ENCODE peak calls at places on chromosome 4, in six cellular contexts. Y, S, C, A, K and T are unnamed samples.

GRCh38 chr4:99843413-99843812 is 26.8 kb downstream of the DAPP1 start:
- DNase-seq in Y (no peak), S (no peak), C (no peak), A (no peak), K (no peak), T (no peak)

GRCh38 chr4:121597346-121597934 is 99.3 kb downstream of the ANXA5 start:
- DNase-seq in Y (no peak), S (no peak), C (no peak), A (no peak), K (no peak), T (no peak)

GRCh38 chr4:16222957-16223527 is 3.2 kb downstream of the TAPT1 start:
- DNase-seq in Y (no peak), S (no peak), C (no peak), A (peak), K (no peak), T (no peak)

GRCh38 chr4:78437608-78438088 is 113.9 kb upstream of the ANXA3 start:
- DNase-seq in Y (no peak), S (no peak), C (no peak), A (no peak), K (no peak), T (no peak)

GRCh38 chr4:3483471-3483921 is 20.4 kb downstream of the DOK7 start:
- DNase-seq in Y (no peak), S (no peak), C (no peak), A (no peak), K (no peak), T (no peak)

GRCh38 chr4:88908003-88908402 is 149.0 kb downstream of the FAM13A start:
- DNase-seq in Y (no peak), S (no peak), C (no peak), A (no peak), K (no peak), T (no peak)

GRCh38 chr4:40613456-40613855 is 16.2 kb downstream of the RBM47 start:
- DNase-seq in Y (no peak), S (no peak), C (no peak), A (no peak), K (no peak), T (no peak)

GRCh38 chr4:174713821-174714220 is 115.2 kb downstream of the GLRA3 start:
- DNase-seq in Y (no peak), S (no peak), C (no peak), A (no peak), K (no peak), T (no peak)

GRCh38 chr4:1644906-1645657 is 39.0 kb downstream of the FAM53A start:
- DNase-seq in Y (no peak), S (no peak), C (no peak), A (no peak), K (no peak), T (no peak)

GRCh38 chr4:154503598-154503997 is 12.0 kb upstream of the DCHS2 start:
- DNase-seq in Y (peak), S (peak), C (peak), A (peak), K (no peak), T (peak)

GRCh38 chr4:184280591-184281071 is 63.0 kb upstream of the ENPP6 start:
- DNase-seq in Y (no peak), S (no peak), C (no peak), A (peak), K (peak), T (no peak)

GRCh38 chr4:14446904-14447303 is 555.4 kb upstream of the CPEB2 start:
- DNase-seq in Y (no peak), S (no peak), C (no peak), A (no peak), K (no peak), T (no peak)

GRCh38 chr4:172707622-172708021 is 461.0 kb upstream of the GALNT7 start:
- DNase-seq in Y (no peak), S (no peak), C (no peak), A (no peak), K (no peak), T (no peak)

GRCh38 chr4:22901631-22902030 is 208.9 kb downstream of the GBA3 start:
- DNase-seq in Y (no peak), S (no peak), C (no peak), A (no peak), K (no peak), T (no peak)

GRCh38 chr4:41509411-41510008 is 28.4 kb upstream of the LIMCH1 start:
- DNase-seq in Y (no peak), S (no peak), C (peak), A (no peak), K (no peak), T (no peak)

GRCh38 chr4:96729641-96730040 is 889.7 kb downstream of the PDHA2 start:
- DNase-seq in Y (no peak), S (no peak), C (peak), A (no peak), K (no peak), T (no peak)

GRCh38 chr4:176191974-176192373 is 3.4 kb downstream of the SPATA4 start:
- DNase-seq in Y (peak), S (no peak), C (peak), A (no peak), K (no peak), T (no peak)

GRCh38 chr4:175891863-175892262 is 79.8 kb upstream of the GPM6A start:
- DNase-seq in Y (peak), S (no peak), C (no peak), A (peak), K (no peak), T (peak)

GRCh38 chr4:3009422-3009821 is 46.1 kb downstream of the GRK4 start:
- DNase-seq in Y (peak), S (no peak), C (no peak), A (peak), K (no peak), T (peak)

GRCh38 chr4:132395576-132395975 is 753.5 kb upstream of the PCDH10 start:
- DNase-seq in Y (no peak), S (no peak), C (no peak), A (no peak), K (no peak), T (no peak)

GRCh38 chr4:78484574-78484973 is 67.0 kb upstream of the ANXA3 start:
- DNase-seq in Y (no peak), S (peak), C (peak), A (no peak), K (no peak), T (no peak)

GRCh38 chr4:110735691-110736090 is 112.8 kb upstream of the PITX2 start:
- DNase-seq in Y (no peak), S (no peak), C (no peak), A (no peak), K (no peak), T (no peak)

DNA sequence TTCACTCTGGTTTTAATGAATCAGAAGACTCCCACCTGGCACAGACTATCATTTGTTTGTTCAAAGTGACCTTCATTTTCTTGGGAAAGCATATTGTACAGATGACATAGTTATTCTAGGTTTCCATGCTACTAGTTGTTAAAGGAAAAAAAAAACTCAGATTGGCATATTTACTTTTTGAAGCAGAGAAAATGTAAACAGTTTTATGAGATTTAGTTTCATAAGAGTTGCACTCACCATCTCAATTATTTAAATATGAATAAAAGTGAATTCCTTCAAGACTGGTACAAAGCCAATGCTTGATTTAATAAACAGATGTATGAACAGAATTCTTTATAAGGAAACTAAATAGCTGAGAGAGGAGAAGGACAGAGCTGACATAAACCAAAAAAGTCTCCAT is 280.3 kb upstream of the UGT8 start:
- DNase-seq in Y (peak), S (no peak), C (no peak), A (peak), K (no peak), T (no peak)
- TF ChIP-seq MYC in Y (no peak), S (no peak), C (no peak), A (no peak), K (no peak), T (no peak)

GRCh38 chr4:139015269-139015947 is at the start of gene NOCT:
- DNase-seq in Y (peak), S (peak), C (peak), A (peak), K (peak), T (peak)
- TF ChIP-seq POLR2A in Y (peak), S (peak), C (peak), A (peak), K (peak), T (peak)

DNA sequence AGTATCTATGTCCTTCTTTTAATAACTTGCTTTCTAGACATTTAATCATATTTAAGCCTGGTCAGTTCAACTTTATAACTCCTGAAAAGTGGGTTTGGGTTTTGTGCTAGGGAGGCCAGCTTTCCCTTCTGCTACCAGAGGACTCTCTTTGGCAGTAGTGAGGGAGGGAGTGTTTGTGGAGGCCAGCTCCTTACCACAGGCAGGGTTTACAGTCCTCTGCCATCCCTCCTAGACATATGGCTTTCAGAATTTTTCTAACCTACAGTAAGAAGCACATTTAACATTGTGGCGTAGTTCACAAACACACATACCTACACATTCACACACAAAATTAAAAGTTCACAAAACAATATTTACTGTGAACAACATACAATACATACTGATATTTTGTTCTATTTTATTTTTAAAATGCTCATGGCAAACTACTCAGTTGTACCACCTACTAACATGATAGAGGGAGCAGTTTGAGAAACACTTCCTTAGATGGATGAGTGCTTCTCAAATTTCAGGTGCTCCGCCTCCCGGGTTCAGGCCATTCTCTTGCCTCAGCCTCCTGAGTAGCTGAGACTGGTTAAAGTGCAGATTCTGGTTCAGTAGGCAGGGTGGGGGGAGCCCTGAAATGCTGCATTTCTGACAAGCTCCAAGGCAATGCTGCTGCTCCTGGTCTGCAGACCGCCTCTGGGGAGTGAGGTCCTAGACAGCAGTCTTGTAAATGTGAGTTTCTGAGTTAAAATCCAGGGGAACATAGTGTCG is 86.7 kb downstream of the PTTG2 start:
- DNase-seq in Y (no peak), S (no peak), C (no peak), A (no peak), K (no peak), T (no peak)
- TF ChIP-seq MYC in Y (no peak), S (no peak), C (no peak), A (no peak), K (no peak), T (no peak)

GRCh38 chr4:123182289-123182688 is 214.3 kb upstream of the SPRY1 start:
- DNase-seq in Y (no peak), S (no peak), C (no peak), A (no peak), K (no peak), T (no peak)
- TF ChIP-seq POLR2A in Y (no peak), S (no peak), C (no peak), A (no peak), K (no peak), T (no peak)

GRCh38 chr4:144615182-144615581 is 30.8 kb upstream of the HHIP start:
- DNase-seq in Y (no peak), S (no peak), C (peak), A (no peak), K (no peak), T (no peak)

GRCh38 chr4:144611850-144612249 is 34.1 kb upstream of the HHIP start:
- DNase-seq in Y (peak), S (peak), C (peak), A (peak), K (no peak), T (peak)
- TF ChIP-seq MYC in Y (no peak), S (no peak), C (no peak), A (no peak), K (no peak), T (no peak)

GRCh38 chr4:145935253-145936141 is 3.1 kb downstream of the ZNF827 start:
- DNase-seq in Y (peak), S (no peak), C (peak), A (peak), K (peak), T (no peak)
- TF ChIP-seq POLR2A in Y (no peak), S (no peak), C (no peak), A (peak), K (peak), T (no peak)

DNA sequence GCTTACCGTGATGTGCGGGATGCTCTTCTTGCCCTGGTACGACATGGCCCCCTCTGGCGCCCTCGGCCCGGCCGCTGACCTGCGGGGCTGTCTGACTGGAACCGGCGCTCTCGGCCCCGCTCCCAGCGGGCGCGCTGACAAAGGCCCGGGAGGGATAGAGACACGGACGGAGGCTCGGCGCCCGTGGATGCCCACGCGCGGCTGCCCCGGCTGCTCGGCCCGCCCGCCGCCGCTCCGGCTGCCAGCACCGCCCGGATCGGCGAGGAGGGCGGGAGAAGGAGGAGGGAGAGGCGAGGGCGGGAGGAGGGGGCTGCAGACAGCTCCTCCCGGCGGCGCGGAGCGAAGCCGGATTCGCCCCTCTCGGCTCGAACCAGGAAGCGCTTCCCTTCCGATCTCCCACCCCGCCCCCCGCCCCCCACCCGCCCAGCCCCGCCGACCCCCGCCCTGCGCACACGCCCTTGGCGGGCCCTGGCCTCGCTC is 4.6 kb downstream of the CRMP1 start:
- DNase-seq in Y (no peak), S (peak), C (no peak), A (no peak), K (no peak), T (no peak)
- TF ChIP-seq MYC in Y (no peak), S (no peak), C (no peak), A (no peak), K (no peak), T (no peak)